ENCODE peak calls at places on chromosomes 7 and 10, in eight cellular contexts. U is A549, I is PC-9, Z is tibial artery, M is suprapubic skin, W is neural crest cell, Y is left lung, S is astrocyte. O is an unnamed sample.
A peak's percentile ranks its signal among the peaks of the same experiment; 100 is the strongest.

GRCh38 chr7:47609803-47610452 is 28.0 kb upstream of the TNS3 start:
- DNase-seq in Z (peak; percentile 73), M (no peak), S (peak; percentile 90), U (no peak), Y (peak; percentile 50), I (no peak), W (no peak), O (no peak)

GRCh38 chr7:7779888-7780287 is 61.5 kb upstream of the RPA3 start:
- DNase-seq in Y (no peak), M (no peak), W (no peak), S (no peak), U (no peak), Z (no peak), I (no peak), O (no peak)

GRCh38 chr7:16652888-16653287 is 6.9 kb downstream of the BZW2 start:
- DNase-seq in W (no peak), Y (peak; percentile 60), U (no peak), S (no peak), I (peak; percentile 65), Z (no peak), M (no peak), O (no peak)

GRCh38 chr10:36677170-36677768 is 448.1 kb upstream of the ANKRD30A start:
- DNase-seq in W (no peak), Z (no peak), I (no peak), Y (no peak), S (no peak), U (no peak), M (no peak), O (no peak)

GRCh38 chr10:15439381-15439837 is 68.3 kb upstream of the FAM171A1 start:
- DNase-seq in U (no peak), Y (no peak), I (no peak), S (no peak), W (no peak), M (no peak), Z (peak; percentile 36), O (peak; percentile 83)

GRCh38 chr10:25899304-25899703 is 34.7 kb upstream of the MYO3A start:
- DNase-seq in Z (no peak), S (no peak), W (no peak), U (no peak), Y (no peak), I (no peak), M (no peak), O (no peak)

GRCh38 chr7:37363536-37364172 is 85.0 kb downstream of the ELMO1 start:
- DNase-seq in S (no peak), U (no peak), I (no peak), Z (no peak), W (no peak), M (no peak), Y (no peak), O (no peak)

GRCh38 chr7:106486331-106486730 is 174.6 kb downstream of the CCDC71L start:
- DNase-seq in W (no peak), M (no peak), S (peak; percentile 97), Y (no peak), Z (no peak), U (no peak), I (no peak), O (no peak)

GRCh38 chr10:114043532-114044250 is at the start of gene ADRB1:
- DNase-seq in U (peak; percentile 86), I (peak; percentile 76), Z (peak; percentile 73), M (peak; percentile 94), W (peak; percentile 39), S (peak; percentile 22), Y (peak; percentile 90), O (peak; percentile 83)

GRCh38 chr10:131912620-131913019 is 11.8 kb downstream of the PPP2R2D start:
- DNase-seq in Y (no peak), M (no peak), I (no peak), S (no peak), U (no peak), W (no peak), Z (no peak), O (no peak)

GRCh38 chr7:137404918-137405317 is 61.4 kb upstream of the PTN start:
- DNase-seq in I (no peak), U (no peak), M (no peak), W (no peak), S (no peak), Y (no peak), Z (no peak), O (no peak)

GRCh38 chr10:99976886-99977391 is 32.8 kb downstream of the DNMBP start:
- DNase-seq in Y (no peak), S (peak; percentile 99), U (peak; percentile 55), I (peak; percentile 29), M (no peak), Z (peak; percentile 30), W (no peak), O (no peak)

GRCh38 chr10:9147475-9147874 is 1093.0 kb downstream of the GATA3 start:
- DNase-seq in M (no peak), I (no peak), S (no peak), W (no peak), U (no peak), Y (no peak), Z (no peak), O (no peak)

GRCh38 chr10:16787361-16787791 is 29.8 kb downstream of the RSU1 start:
- DNase-seq in I (no peak), M (no peak), Y (no peak), U (no peak), W (no peak), S (no peak), Z (no peak), O (no peak)

GRCh38 chr7:111312966-111313365 is 222.0 kb downstream of the LRRN3 start:
- DNase-seq in Y (no peak), I (no peak), U (no peak), S (no peak), Z (no peak), M (no peak), W (no peak), O (no peak)

GRCh38 chr10:124597677-124598165 is 136.1 kb downstream of the LHPP start:
- DNase-seq in W (no peak), S (no peak), M (no peak), Z (no peak), U (no peak), I (no peak), Y (no peak), O (no peak)

GRCh38 chr7:122736183-122736582 is 33.5 kb upstream of the RNF148 start:
- DNase-seq in U (no peak), Y (no peak), W (no peak), Z (no peak), I (no peak), M (no peak), S (no peak), O (no peak)

GRCh38 chr10:84098667-84099066 is 40.6 kb upstream of the GHITM start:
- DNase-seq in Y (no peak), Z (no peak), U (no peak), I (no peak), W (no peak), S (no peak), M (no peak), O (no peak)

GRCh38 chr10:84095821-84096497 is 43.4 kb upstream of the GHITM start:
- DNase-seq in I (no peak), S (peak; percentile 39), Y (no peak), W (no peak), Z (no peak), M (no peak), U (no peak), O (no peak)

DNA sequence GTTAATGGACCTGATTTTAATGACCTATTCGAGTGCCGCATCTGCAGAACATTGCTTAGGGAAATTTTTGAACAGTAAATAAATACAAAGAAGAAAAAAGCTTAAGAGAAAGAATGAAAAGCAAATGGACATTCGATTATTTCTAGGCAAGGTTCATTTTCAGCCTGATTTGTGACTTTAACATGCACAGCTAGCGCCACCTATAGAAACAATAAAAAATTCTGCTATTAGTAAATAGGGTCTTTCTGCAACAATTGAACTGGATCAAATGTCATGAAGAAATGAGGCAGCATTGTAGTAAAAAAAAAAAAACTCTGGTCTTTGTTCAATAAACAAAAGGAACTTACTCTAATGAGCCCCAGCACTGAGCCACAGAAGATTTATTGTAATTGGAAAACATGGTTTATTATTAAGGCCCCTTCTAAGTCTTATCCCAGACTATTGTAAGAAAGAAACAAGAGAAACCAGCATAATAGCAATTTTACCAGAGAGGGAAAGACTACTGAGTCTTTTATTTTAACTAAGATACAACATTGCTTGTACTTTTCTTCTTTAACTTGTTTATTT is 41.4 kb upstream of the GHITM start:
- DNase-seq in M (no peak), U (no peak), Y (no peak), I (no peak), W (no peak), Z (no peak), S (no peak), O (no peak)
- TF ChIP-seq CTCF in M (no peak), U (peak; percentile 62), Y (peak; percentile 21), I (peak; percentile 77), W (peak; percentile 76), Z (no peak), S (peak; percentile 69), O (no peak)

GRCh38 chr7:151028131-151028947 is at the start of gene ABCB8:
- DNase-seq in S (peak; percentile 95), W (peak; percentile 99), Y (peak; percentile 98), M (peak; percentile 99), Z (peak; percentile 99), U (peak; percentile 100), I (peak; percentile 100), O (peak; percentile 99)
- TF ChIP-seq CTCF in S (peak; percentile 20), W (peak; percentile 56), Y (peak; percentile 24), M (peak; percentile 50), Z (peak; percentile 50), U (peak; percentile 53), I (peak; percentile 73), O (no peak)

GRCh38 chr7:51354897-51355296 is 38.3 kb upstream of the COBL start:
- DNase-seq in M (no peak), W (no peak), S (no peak), Z (no peak), I (no peak), U (no peak), Y (no peak), O (no peak)
- TF ChIP-seq CTCF in M (no peak), W (no peak), S (no peak), Z (no peak), I (no peak), U (no peak), Y (no peak), O (no peak)

DNA sequence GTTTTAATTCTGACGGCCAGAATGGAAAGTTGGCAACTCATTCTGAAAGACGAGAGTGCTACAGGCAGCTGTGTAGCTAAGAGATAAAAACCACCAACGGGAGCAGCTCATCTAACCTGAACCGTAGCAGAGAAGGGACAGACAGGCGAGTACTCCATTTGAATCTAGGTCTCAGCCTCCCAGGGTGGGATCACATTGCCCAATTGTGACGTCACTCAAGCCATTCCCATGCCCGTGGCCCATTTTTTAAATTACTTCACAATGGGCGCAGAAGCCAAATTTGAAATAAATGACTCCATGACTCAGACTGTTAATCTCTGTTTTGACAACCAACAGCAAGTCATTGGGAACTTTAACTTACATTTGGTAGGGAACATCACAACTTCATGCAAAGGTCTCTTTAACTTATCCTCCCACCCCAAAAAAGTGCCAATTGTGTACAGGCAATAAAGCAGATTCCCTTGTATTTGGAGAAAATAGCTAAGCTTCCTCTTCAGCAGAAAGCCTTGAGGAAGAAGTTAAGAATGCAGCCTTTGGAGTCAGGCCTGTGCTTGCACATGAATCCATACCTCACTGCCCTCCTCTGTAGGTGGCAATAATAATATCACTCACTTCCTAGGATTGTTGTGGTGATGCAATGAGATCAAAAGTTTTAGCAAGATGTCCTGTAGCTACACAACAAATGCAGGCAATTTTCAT is 93.2 kb upstream of the KIF5B start:
- DNase-seq in U (no peak), S (peak; percentile 96), Z (peak; percentile 84), M (peak; percentile 84), I (peak; percentile 37), Y (no peak), W (no peak), O (peak; percentile 87)
- TF ChIP-seq CTCF in U (no peak), S (no peak), Z (no peak), M (no peak), I (no peak), Y (no peak), W (no peak), O (no peak)

O was measured in coronary artery.